ENCODE peak calls at places on chromosomes 11 and 22, in ten cellular contexts. I, F, S, H, M, B, Q, T, Y and Z are unnamed samples.

GRCh38 chr22:21102659-21103267 is 57.0 kb downstream of the LRRC74B start:
- DNase-seq in I (peak; percentile 75), F (peak; percentile 37), S (peak; percentile 76), H (peak; percentile 75), M (peak; percentile 85), B (peak; percentile 68), Q (peak; percentile 82), T (peak; percentile 77), Y (peak; percentile 84), Z (peak; percentile 38)

GRCh38 chr11:63768232-63769043 is at the start of gene ZFTA:
- DNase-seq in I (no peak), F (peak; percentile 37), S (peak; percentile 87), H (peak; percentile 75), M (peak; percentile 85), B (peak; percentile 61), Q (no peak), T (peak; percentile 72), Y (peak; percentile 68), Z (peak; percentile 32)

GRCh38 chr11:40513281-40513680 is 946.2 kb downstream of the LRRC4C start:
- DNase-seq in I (no peak), F (no peak), S (no peak), H (no peak), M (no peak), B (no peak), Q (no peak), T (no peak), Y (no peak), Z (no peak)

GRCh38 chr22:30705710-30706651 is 11.3 kb downstream of the OSBP2 start:
- DNase-seq in I (no peak), F (peak; percentile 80), S (no peak), H (peak; percentile 22), M (no peak), B (no peak), Q (no peak), T (no peak), Y (no peak), Z (no peak)

GRCh38 chr22:29481265-29482000 is 1.4 kb downstream of the NEFH start:
- DNase-seq in I (no peak), F (no peak), S (no peak), H (no peak), M (no peak), B (no peak), Q (no peak), T (peak; percentile 54), Y (no peak), Z (no peak)

GRCh38 chr11:58641326-58641725 is 18.9 kb downstream of the CNTF start:
- DNase-seq in I (no peak), F (no peak), S (no peak), H (no peak), M (no peak), B (no peak), Q (no peak), T (no peak), Y (no peak), Z (no peak)

GRCh38 chr11:61768376-61769076 is 16.1 kb downstream of the MYRF start:
- DNase-seq in I (no peak), F (no peak), S (no peak), H (peak; percentile 27), M (no peak), B (peak; percentile 82), Q (no peak), T (no peak), Y (no peak), Z (no peak)

GRCh38 chr11:126592496-126593410 is 237.3 kb downstream of the ST3GAL4 start:
- DNase-seq in I (no peak), F (peak; percentile 12), S (no peak), H (no peak), M (no peak), B (no peak), Q (no peak), T (no peak), Y (no peak), Z (no peak)

GRCh38 chr11:125167954-125168821 is 3.6 kb downstream of the PKNOX2 start:
- DNase-seq in I (no peak), F (peak; percentile 88), S (no peak), H (no peak), M (no peak), B (peak; percentile 38), Q (no peak), T (peak; percentile 66), Y (no peak), Z (no peak)

GRCh38 chr11:45471002-45471665 is 185.0 kb upstream of the SYT13 start:
- DNase-seq in I (no peak), F (no peak), S (no peak), H (no peak), M (no peak), B (no peak), Q (no peak), T (no peak), Y (no peak), Z (no peak)

GRCh38 chr22:40027191-40028097 is 32.7 kb downstream of the FAM83F start:
- DNase-seq in I (no peak), F (no peak), S (no peak), H (no peak), M (no peak), B (no peak), Q (no peak), T (no peak), Y (no peak), Z (no peak)

GRCh38 chr11:111531687-111532364 is 8.7 kb upstream of the LAYN start:
- DNase-seq in I (no peak), F (peak; percentile 95), S (no peak), H (no peak), M (no peak), B (no peak), Q (no peak), T (no peak), Y (peak; percentile 80), Z (no peak)

GRCh38 chr11:14202263-14203173 is 156.5 kb downstream of the RRAS2 start:
- DNase-seq in I (no peak), F (no peak), S (no peak), H (no peak), M (no peak), B (no peak), Q (no peak), T (no peak), Y (no peak), Z (no peak)

GRCh38 chr11:58730507-58731089 is 1.1 kb downstream of the GLYAT start:
- DNase-seq in I (no peak), F (no peak), S (no peak), H (no peak), M (no peak), B (no peak), Q (no peak), T (no peak), Y (no peak), Z (no peak)

GRCh38 chr11:31801298-31801702 is 9.8 kb downstream of the PAX6 start:
- DNase-seq in I (no peak), F (no peak), S (no peak), H (no peak), M (no peak), B (no peak), Q (no peak), T (no peak), Y (no peak), Z (no peak)
- H3K4me1 ChIP-seq in I (peaks cover 22% of the 10 kb centered on the region), F (peaks cover 3% of the 10 kb centered on the region), S (peaks cover 51% of the 10 kb centered on the region), H (no peaks in the 10 kb centered on the region), M (peaks cover 22% of the 10 kb centered on the region), B (peaks cover 25% of the 10 kb centered on the region), Q (peaks cover 49% of the 10 kb centered on the region), T (peaks cover 42% of the 10 kb centered on the region), Y (no peaks in the 10 kb centered on the region), Z (peaks cover 28% of the 10 kb centered on the region)

GRCh38 chr22:43391306-43391705 is 20.5 kb upstream of the MPPED1 start:
- DNase-seq in I (no peak), F (no peak), S (no peak), H (no peak), M (no peak), B (no peak), Q (no peak), T (no peak), Y (no peak), Z (no peak)
- TF ChIP-seq POLR2A in I (no peak), F (no peak), S (no peak), H (no peak), M (no peak), B (no peak), Q (no peak), T (no peak), Y (no peak), Z (no peak)

DNA sequence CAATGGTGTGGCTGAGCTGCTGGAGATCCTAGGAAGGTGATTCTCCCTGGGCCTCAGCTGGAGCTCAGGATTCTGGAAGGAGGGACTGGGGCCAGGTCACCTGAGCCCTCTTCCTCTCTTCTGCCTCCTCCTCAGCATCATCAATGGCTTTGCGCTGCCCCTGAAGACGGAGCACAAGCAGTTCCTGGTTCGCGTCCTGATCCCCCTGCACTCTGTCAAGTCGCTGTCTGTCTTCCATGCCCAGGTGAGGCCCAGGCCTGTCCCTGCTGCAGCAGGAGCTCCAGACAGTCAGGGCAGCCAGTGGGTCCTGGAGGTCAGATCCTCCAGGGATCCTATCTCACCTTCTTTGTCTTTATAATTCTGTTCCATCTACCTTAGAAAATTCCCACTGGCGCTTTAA is 5.3 kb downstream of the GPHA2 start:
- DNase-seq in I (no peak), F (no peak), S (no peak), H (no peak), M (no peak), B (no peak), Q (no peak), T (no peak), Y (no peak), Z (no peak)
- H3K4me1 ChIP-seq in I (peaks cover 3% of the 10 kb centered on the region), F (peaks cover 4% of the 10 kb centered on the region), S (peaks cover 12% of the 10 kb centered on the region), H (peaks cover 8% of the 10 kb centered on the region), M (peaks cover 5% of the 10 kb centered on the region), B (peaks cover 13% of the 10 kb centered on the region), Q (peaks cover 12% of the 10 kb centered on the region), T (peaks cover 32% of the 10 kb centered on the region), Y (peaks cover 6% of the 10 kb centered on the region), Z (peaks cover 4% of the 10 kb centered on the region)

DNA sequence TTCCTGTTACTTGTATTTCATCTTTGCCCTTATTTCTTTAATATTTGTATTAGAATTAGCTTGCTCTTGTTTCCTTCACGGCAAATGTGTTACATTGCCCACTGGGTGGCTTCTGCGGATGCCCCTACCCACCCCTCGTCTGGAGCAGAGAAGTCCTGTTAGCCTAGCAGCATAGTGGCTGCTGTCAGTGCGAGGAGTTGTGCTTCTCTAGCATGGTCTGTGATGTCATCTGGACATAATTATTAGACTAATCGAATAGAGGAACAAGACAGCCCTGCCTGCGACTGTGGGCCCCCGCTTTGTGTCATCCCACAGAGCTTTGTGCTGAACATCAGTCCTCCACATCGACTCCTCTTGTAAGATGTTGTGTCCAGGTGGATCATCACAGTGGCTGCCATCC is 74.5 kb downstream of the PPP6R3 start:
- DNase-seq in I (no peak), F (no peak), S (no peak), H (no peak), M (no peak), B (no peak), Q (no peak), T (no peak), Y (no peak), Z (no peak)
- TF ChIP-seq POLR2A in I (no peak), F (no peak), S (no peak), H (no peak), M (no peak), B (no peak), Q (no peak), T (no peak), Y (no peak), Z (no peak)